ENCODE peak calls at places on chromosomes 6 and 20, in seven cellular contexts. O is mammary epithelial cell, T is IMR-90, I is endodermal cell, X is PC-3, F is SK-N-SH, K is DND-41. V is an unnamed sample.

GRCh38 chr6:30002871-30003270 is 58.2 kb upstream of the POLR1H start:
- DNase-seq in K (no peak), I (no peak), T (peak), F (no peak), X (peak), O (peak), V (no peak)

GRCh38 chr6:132207991-132208390 is 193.3 kb downstream of the MOXD1 start:
- DNase-seq in T (no peak), X (no peak), K (no peak), F (no peak), I (no peak), O (no peak), V (no peak)

GRCh38 chr20:43658068-43658722 is 8.7 kb upstream of the MYBL2 start:
- DNase-seq in K (no peak), F (no peak), X (peak), I (peak), T (peak), O (peak), V (no peak)

GRCh38 chr6:8130399-8130798 is 28.1 kb upstream of the EEF1E1 start:
- DNase-seq in X (no peak), F (no peak), I (no peak), T (peak), O (no peak), K (no peak), V (no peak)

GRCh38 chr6:87029711-87030314 is 65.1 kb downstream of the CGA start:
- DNase-seq in X (peak), T (peak), F (peak), I (no peak), O (peak), K (no peak), V (no peak)

GRCh38 chr6:46648869-46649488 is 3.6 kb downstream of the CYP39A1 start:
- DNase-seq in O (peak), X (peak), F (no peak), I (no peak), K (no peak), T (no peak), V (no peak)

GRCh38 chr6:136711644-136712043 is 80.6 kb downstream of the MAP3K5 start:
- DNase-seq in K (no peak), O (no peak), X (no peak), F (no peak), T (no peak), I (no peak), V (no peak)

GRCh38 chr6:104718672-104719071 is 141.0 kb downstream of the HACE1 start:
- DNase-seq in O (no peak), X (peak), I (no peak), K (no peak), T (no peak), F (no peak), V (no peak)

GRCh38 chr20:3796477-3797225 is 541 bp downstream of the CDC25B start:
- DNase-seq in T (no peak), X (no peak), F (no peak), K (no peak), I (no peak), O (no peak), V (no peak)

GRCh38 chr6:126682440-126682839 is 342.5 kb downstream of the CENPW start:
- DNase-seq in X (no peak), O (no peak), T (no peak), F (no peak), I (no peak), K (no peak), V (no peak)

GRCh38 chr6:3561745-3562144 is 104.9 kb upstream of the SLC22A23 start:
- DNase-seq in O (no peak), T (peak), X (no peak), F (no peak), I (peak), K (no peak), V (no peak)

GRCh38 chr6:22737331-22737730 is 168.0 kb downstream of the HDGFL1 start:
- DNase-seq in I (peak), O (peak), F (no peak), K (peak), X (peak), T (peak), V (peak)

GRCh38 chr6:25369450-25370086 is 90.4 kb downstream of the CARMIL1 start:
- DNase-seq in O (peak), F (no peak), K (peak), I (peak), X (no peak), T (no peak), V (peak)

GRCh38 chr6:5529733-5530132 is 268.4 kb downstream of the FARS2 start:
- DNase-seq in I (no peak), X (no peak), K (no peak), F (no peak), O (no peak), T (no peak), V (no peak)

GRCh38 chr6:129297592-129297991 is 412.4 kb downstream of the ARHGAP18 start:
- DNase-seq in F (no peak), T (no peak), I (no peak), K (no peak), X (peak), O (no peak), V (no peak)

GRCh38 chr6:149080511-149080910 is 237.0 kb upstream of the TAB2 start:
- DNase-seq in O (no peak), F (no peak), T (peak), X (no peak), I (no peak), K (no peak), V (no peak)

GRCh38 chr6:165760803-165761185 is 97.8 kb upstream of the PDE10A start:
- DNase-seq in I (no peak), O (no peak), T (no peak), K (no peak), X (no peak), F (no peak), V (no peak)

GRCh38 chr6:3744901-3745470 is 6.5 kb downstream of the PXDC1 start:
- DNase-seq in F (no peak), X (no peak), T (no peak), O (no peak), K (no peak), I (no peak), V (no peak)

GRCh38 chr6:16374796-16375195 is 136.4 kb downstream of the GMPR start:
- DNase-seq in T (no peak), K (no peak), I (no peak), O (no peak), F (no peak), X (no peak), V (no peak)

GRCh38 chr6:41335296-41335695 is at the start of gene NCR2:
- DNase-seq in F (no peak), O (no peak), X (no peak), K (peak), T (no peak), I (no peak), V (no peak)

GRCh38 chr6:41332842-41333736 is 2.3 kb upstream of the NCR2 start:
- DNase-seq in F (no peak), X (no peak), I (no peak), T (no peak), O (no peak), K (no peak), V (no peak)

GRCh38 chr6:41335943-41336342 is 535 bp downstream of the NCR2 start:
- DNase-seq in I (no peak), X (no peak), O (no peak), T (no peak), F (no peak), K (no peak), V (no peak)

GRCh38 chr6:41336824-41337223 is 1.4 kb downstream of the NCR2 start:
- DNase-seq in F (peak), T (no peak), I (no peak), X (no peak), O (no peak), K (no peak), V (no peak)

DNA sequence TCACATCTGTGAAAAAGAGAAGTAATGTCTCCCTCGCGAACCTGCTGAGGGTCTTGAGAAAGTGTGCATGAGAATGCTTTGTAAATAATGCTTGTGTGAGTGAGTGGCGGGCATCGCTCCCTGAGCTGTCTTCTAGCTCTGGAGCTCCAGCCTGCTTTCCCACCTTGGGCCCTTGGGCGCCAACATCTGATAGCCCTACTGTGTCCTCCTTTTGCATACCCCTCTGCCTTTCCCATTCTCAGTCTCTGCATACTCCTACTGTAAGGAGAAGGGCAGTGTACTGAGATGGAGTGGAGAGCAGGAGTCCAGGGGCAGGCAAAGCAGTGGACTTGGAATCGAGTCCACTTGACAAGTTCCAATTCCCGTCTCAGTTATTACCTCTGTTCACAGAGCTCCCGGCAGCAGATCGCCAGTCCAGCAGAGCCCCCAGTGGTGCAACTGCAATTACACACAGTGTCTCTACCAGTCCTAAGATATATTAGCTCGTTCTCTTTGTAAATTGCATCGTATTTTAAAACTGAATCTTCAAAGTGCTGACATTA is 855 bp upstream of the NCR2 start:
- DNase-seq in I (no peak), X (peak), F (peak), O (no peak), K (peak), T (no peak), V (no peak)
- H3K9ac ChIP-seq in I (no peak), X (no peak), F (no peak), O (no peak), K (peak), T (no peak), V (no peak)

GRCh38 chr20:61482425-61482887 is 230.4 kb downstream of the CDH4 start:
- DNase-seq in X (no peak), F (no peak), T (no peak), I (peak), K (no peak), O (peak), V (no peak)

GRCh38 chr20:61486198-61486597 is 234.1 kb downstream of the CDH4 start:
- DNase-seq in X (no peak), O (no peak), I (no peak), F (no peak), T (no peak), K (no peak), V (no peak)

GRCh38 chr20:61482901-61483300 is 230.8 kb downstream of the CDH4 start:
- DNase-seq in K (no peak), T (no peak), O (no peak), F (no peak), X (no peak), I (no peak), V (no peak)

GRCh38 chr20:61480158-61480825 is 228.2 kb downstream of the CDH4 start:
- DNase-seq in X (no peak), T (no peak), O (no peak), F (no peak), K (no peak), I (no peak), V (no peak)

GRCh38 chr20:61483336-61484067 is 231.4 kb downstream of the CDH4 start:
- DNase-seq in K (no peak), F (no peak), I (no peak), O (no peak), T (no peak), X (no peak), V (no peak)
- H3K9ac ChIP-seq in K (no peak), F (no peak), I (no peak), O (no peak), T (no peak), X (no peak), V (no peak)

GRCh38 chr6:12485837-12486236 is 195.7 kb downstream of the EDN1 start:
- DNase-seq in I (no peak), F (no peak), K (no peak), T (no peak), O (no peak), X (no peak), V (no peak)

GRCh38 chr6:12485226-12485764 is 195.1 kb downstream of the EDN1 start:
- DNase-seq in F (no peak), T (no peak), I (no peak), K (no peak), X (peak), O (no peak), V (no peak)

GRCh38 chr6:12482386-12482785 is 192.2 kb downstream of the EDN1 start:
- DNase-seq in T (no peak), F (no peak), I (no peak), K (no peak), O (no peak), X (peak), V (no peak)

GRCh38 chr6:12483712-12484111 is 193.6 kb downstream of the EDN1 start:
- DNase-seq in K (no peak), T (peak), F (no peak), O (peak), I (no peak), X (peak), V (no peak)

GRCh38 chr6:12484519-12484918 is 194.4 kb downstream of the EDN1 start:
- DNase-seq in O (no peak), F (no peak), I (no peak), K (no peak), X (peak), T (no peak), V (no peak)
- H3K9ac ChIP-seq in O (no peak), F (no peak), I (no peak), K (no peak), X (peak), T (no peak), V (no peak)

GRCh38 chr6:100464910-100465700 is at the start of gene SIM1:
- DNase-seq in O (peak), T (peak), F (peak), K (no peak), I (peak), X (no peak), V (peak)
- H3K9ac ChIP-seq in O (no peak), T (no peak), F (no peak), K (no peak), I (peak), X (no peak), V (no peak)

GRCh38 chr6:110035321-110035720 is 57.2 kb downstream of the GPR6 start:
- DNase-seq in I (no peak), T (no peak), K (no peak), X (no peak), O (no peak), F (no peak), V (no peak)

GRCh38 chr6:110039996-110040383 is 61.9 kb downstream of the GPR6 start:
- DNase-seq in O (peak), T (peak), K (peak), I (peak), F (no peak), X (peak), V (peak)

GRCh38 chr6:110039364-110039995 is 61.4 kb downstream of the GPR6 start:
- DNase-seq in O (peak), X (peak), K (peak), F (peak), T (peak), I (peak), V (peak)

GRCh38 chr6:110036408-110037302 is 58.5 kb downstream of the GPR6 start:
- DNase-seq in X (no peak), I (no peak), O (no peak), F (no peak), K (no peak), T (no peak), V (no peak)

DNA sequence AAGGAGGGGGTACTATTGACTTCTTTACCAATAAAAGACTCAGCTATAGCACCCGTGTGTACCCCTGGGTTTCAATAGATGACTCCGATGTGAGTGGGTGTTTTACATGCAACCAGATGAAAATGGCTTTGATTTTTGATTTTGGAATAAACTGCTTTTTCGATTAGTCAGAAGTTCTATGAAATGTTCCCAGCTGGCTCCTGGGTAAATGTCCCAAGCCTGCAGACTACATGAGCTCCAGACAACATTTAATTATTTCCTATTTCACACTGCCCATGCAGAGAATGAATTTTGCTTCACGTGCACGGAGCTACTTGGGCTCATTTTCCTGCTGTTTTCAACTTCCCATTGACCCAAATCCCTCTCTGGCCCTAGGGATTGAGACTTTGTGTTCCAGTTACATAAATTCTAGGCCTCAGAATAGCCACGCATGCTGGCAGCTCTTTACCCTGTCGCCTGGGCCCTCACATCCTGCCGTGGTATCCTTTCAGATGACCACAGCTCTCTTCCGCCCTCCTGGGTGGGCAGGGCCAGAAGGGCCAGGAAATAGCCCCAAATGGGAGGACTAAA is 59.7 kb downstream of the GPR6 start:
- DNase-seq in F (no peak), T (no peak), I (no peak), O (no peak), X (no peak), K (no peak), V (no peak)
- H3K9ac ChIP-seq in F (no peak), T (no peak), I (no peak), O (no peak), X (no peak), K (no peak), V (no peak)

GRCh38 chr20:22729616-22730236 is 145.4 kb upstream of the FOXA2 start:
- DNase-seq in X (no peak), K (no peak), F (no peak), O (no peak), T (no peak), I (no peak), V (no peak)

GRCh38 chr20:22728146-22728745 is 143.9 kb upstream of the FOXA2 start:
- DNase-seq in I (no peak), F (no peak), X (peak), K (no peak), O (peak), T (no peak), V (no peak)

GRCh38 chr20:22732751-22733150 is 148.4 kb upstream of the FOXA2 start:
- DNase-seq in F (no peak), X (no peak), K (no peak), I (peak), O (no peak), T (no peak), V (no peak)

GRCh38 chr20:22723659-22724058 is 139.3 kb upstream of the FOXA2 start:
- DNase-seq in I (no peak), K (no peak), O (no peak), T (no peak), F (no peak), X (peak), V (no peak)

DNA sequence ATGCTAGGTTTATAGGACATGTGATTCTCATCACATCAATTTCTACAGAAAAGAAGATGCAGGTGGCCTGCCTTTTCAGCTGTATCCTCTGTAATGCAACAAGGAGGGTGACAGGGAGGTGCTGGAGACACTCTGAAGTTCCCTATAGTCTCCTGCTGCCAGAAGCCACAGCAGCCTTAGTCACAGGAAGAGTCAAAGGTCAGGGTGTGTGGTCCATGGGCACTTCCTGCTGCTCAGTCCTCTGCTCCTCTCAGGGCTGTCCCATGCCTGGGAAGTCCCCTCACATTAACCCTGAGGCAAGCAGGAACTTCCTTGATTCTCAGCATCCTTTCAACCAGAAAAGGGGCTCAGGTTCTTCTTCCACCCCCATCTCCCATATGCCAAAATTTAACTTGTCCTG is 144.8 kb upstream of the FOXA2 start:
- DNase-seq in F (no peak), T (no peak), O (peak), I (no peak), K (no peak), X (peak), V (peak)
- H3K9ac ChIP-seq in F (no peak), T (no peak), O (no peak), I (no peak), K (no peak), X (no peak), V (no peak)